ENCODE peak calls at places on chromosomes 6 and 20, in seven cellular contexts. C is OCI-LY7, R is epithelial cell of prostate, A is heart right ventricle, Y is GM23338, U is SJSA1, K is hepatocyte. J is an unnamed sample.

GRCh38 chr6:15996030-15996429 is 132.9 kb upstream of the MYLIP start:
- DNase-seq in C (no peak), A (no peak), U (no peak), R (no peak), Y (no peak), K (peak), J (no peak)

GRCh38 chr6:151379933-151380847 is 11.2 kb downstream of the ZBTB2 start:
- DNase-seq in Y (peak), U (no peak), C (no peak), K (no peak), A (no peak), R (no peak), J (no peak)

GRCh38 chr6:169841907-169842606 is 90.6 kb downstream of the ERMARD start:
- DNase-seq in U (peak), A (no peak), R (no peak), K (no peak), Y (no peak), C (no peak), J (no peak)

GRCh38 chr20:7497985-7498384 is 442.3 kb downstream of the HAO1 start:
- DNase-seq in Y (no peak), U (no peak), A (no peak), R (peak), K (no peak), C (no peak), J (no peak)

GRCh38 chr6:162442675-162443074 is 284.9 kb downstream of the PRKN start:
- DNase-seq in R (no peak), C (peak), K (peak), U (no peak), Y (peak), A (no peak), J (peak)

GRCh38 chr6:19231878-19232519 is 605.2 kb upstream of the ID4 start:
- DNase-seq in K (peak), Y (no peak), A (no peak), U (no peak), R (no peak), C (no peak), J (no peak)

GRCh38 chr6:41257369-41258195 is 28.9 kb downstream of the TREM1 start:
- DNase-seq in U (no peak), A (no peak), R (no peak), C (no peak), K (peak), Y (no peak), J (peak)

GRCh38 chr6:118558811-118559217 is 10.7 kb downstream of the PLN start:
- DNase-seq in Y (no peak), R (no peak), U (no peak), A (no peak), C (no peak), K (no peak), J (no peak)

GRCh38 chr6:39362487-39362865 is 40.0 kb upstream of the KCNK16 start:
- DNase-seq in A (no peak), C (no peak), U (no peak), K (no peak), R (no peak), Y (peak), J (peak)

GRCh38 chr6:95431637-95432228 is 145.6 kb upstream of the MANEA start:
- DNase-seq in U (no peak), K (peak), Y (peak), R (no peak), A (no peak), C (peak), J (peak)

GRCh38 chr20:39822667-39823066 is 860.5 kb downstream of the DHX35 start:
- DNase-seq in K (no peak), A (no peak), U (no peak), C (no peak), Y (no peak), R (no peak), J (no peak)

GRCh38 chr6:30806581-30807183 is 62.3 kb upstream of the IER3 start:
- DNase-seq in A (no peak), Y (no peak), C (no peak), K (no peak), R (no peak), U (no peak), J (no peak)

GRCh38 chr6:1321715-1322114 is 9.8 kb downstream of the FOXQ1 start:
- DNase-seq in R (no peak), C (no peak), Y (no peak), K (no peak), A (no peak), U (no peak), J (no peak)

GRCh38 chr6:37433657-37434271 is 743 bp downstream of the CMTR1 start:
- DNase-seq in C (peak), A (no peak), Y (peak), R (no peak), U (no peak), K (peak), J (peak)

GRCh38 chr6:29736563-29736962 is 13.3 kb downstream of the HLA-F start:
- DNase-seq in C (no peak), R (no peak), Y (no peak), U (no peak), K (no peak), A (no peak), J (no peak)

GRCh38 chr6:50899306-50899840 is 80.7 kb downstream of the TFAP2B start:
- DNase-seq in Y (no peak), C (no peak), U (no peak), K (no peak), R (no peak), A (no peak), J (no peak)

GRCh38 chr6:27188885-27189418 is 58.5 kb upstream of the PRSS16 start:
- DNase-seq in A (no peak), U (peak), Y (peak), C (peak), K (peak), R (peak), J (peak)

GRCh38 chr6:168050861-168051586 is 28.0 kb downstream of the FRMD1 start:
- DNase-seq in R (no peak), A (no peak), Y (peak), K (no peak), U (no peak), C (no peak), J (peak)

GRCh38 chr6:145814035-145814500 is 527 bp downstream of the FBXO30 start:
- DNase-seq in Y (peak), C (peak), K (peak), R (no peak), A (peak), U (peak), J (peak)

GRCh38 chr6:67986694-67987232 is 648.3 kb upstream of the ADGRB3 start:
- DNase-seq in A (no peak), Y (no peak), R (no peak), U (no peak), K (no peak), C (no peak), J (no peak)

GRCh38 chr20:32458061-32458836 is 100.1 kb downstream of the ASXL1 start:
- DNase-seq in A (no peak), Y (peak), C (no peak), K (no peak), U (no peak), R (no peak), J (no peak)

GRCh38 chr20:53582574-53583351 is 10.9 kb downstream of the ZNF217 start:
- DNase-seq in U (no peak), A (no peak), R (peak), Y (no peak), K (peak), C (peak), J (no peak)

GRCh38 chr6:127586372-127586771 is 9.4 kb downstream of the C6orf58 start:
- DNase-seq in K (peak), A (no peak), R (no peak), U (no peak), C (no peak), Y (peak), J (no peak)

GRCh38 chr6:79225718-79226117 is 8.8 kb downstream of the HMGN3 start:
- DNase-seq in Y (no peak), C (no peak), A (no peak), R (no peak), U (no peak), K (no peak), J (no peak)

GRCh38 chr6:169070506-169071176 is 183.0 kb downstream of the THBS2 start:
- DNase-seq in U (peak), A (peak), R (peak), Y (no peak), C (no peak), K (peak), J (peak)

GRCh38 chr20:4083103-4083864 is 67.9 kb upstream of the RNF24 start:
- DNase-seq in C (no peak), R (no peak), K (no peak), Y (peak), A (peak), U (no peak), J (peak)

GRCh38 chr20:38032585-38033329 is 499 bp downstream of the TTI1 start:
- DNase-seq in Y (peak), U (no peak), K (no peak), A (no peak), R (no peak), C (peak), J (no peak)

GRCh38 chr6:161736796-161737292 is 463.0 kb upstream of the AGPAT4 start:
- DNase-seq in U (no peak), A (no peak), Y (peak), R (no peak), K (no peak), C (no peak), J (no peak)

DNA sequence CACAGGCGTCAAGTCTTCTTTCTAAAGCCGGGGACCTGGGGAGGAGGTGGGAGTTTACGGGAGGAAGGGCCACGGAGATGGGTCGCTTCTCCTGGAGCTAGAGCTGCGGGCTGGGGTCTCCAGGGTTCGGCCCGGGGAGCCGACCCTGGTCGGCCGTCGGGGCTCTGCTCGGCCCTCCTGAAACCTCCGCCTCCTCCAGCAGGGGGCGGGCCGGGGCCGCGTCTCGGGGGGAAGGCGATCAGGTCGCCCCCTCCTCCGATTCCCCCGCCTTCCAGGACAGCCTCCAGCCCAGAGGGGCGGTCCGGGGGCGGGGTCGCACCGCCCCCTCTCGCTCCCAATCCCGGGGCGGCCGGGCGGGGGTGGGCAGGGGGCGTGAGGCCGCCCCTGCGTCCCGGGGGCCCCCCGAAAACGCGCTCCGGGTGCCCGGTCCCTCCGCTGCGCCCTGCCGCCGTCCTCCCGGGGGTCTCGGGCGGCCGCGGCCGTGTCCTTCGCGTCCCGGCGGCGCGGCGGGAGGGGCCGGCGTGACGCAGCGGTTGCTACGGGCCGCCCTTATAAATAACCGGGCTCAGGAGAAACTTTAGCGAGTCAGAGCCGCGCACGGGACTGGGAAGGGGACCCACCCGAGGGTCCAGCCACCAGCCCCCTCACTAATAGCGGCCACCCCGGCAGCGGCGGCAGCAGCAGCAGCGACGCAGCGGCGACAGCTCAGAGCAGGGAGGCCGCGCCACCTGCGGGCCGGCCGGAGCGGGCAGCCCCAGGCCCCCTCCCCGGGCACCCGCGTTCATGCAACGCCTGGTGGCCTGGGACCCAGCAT is at the start of gene CEBPB:
- DNase-seq in C (peak), Y (peak), U (peak), A (peak), R (no peak), K (peak), J (peak)
- H3K27ac ChIP-seq in C (peak), Y (no peak), U (peak), A (peak), R (peak), K (peak), J (peak)

DNA sequence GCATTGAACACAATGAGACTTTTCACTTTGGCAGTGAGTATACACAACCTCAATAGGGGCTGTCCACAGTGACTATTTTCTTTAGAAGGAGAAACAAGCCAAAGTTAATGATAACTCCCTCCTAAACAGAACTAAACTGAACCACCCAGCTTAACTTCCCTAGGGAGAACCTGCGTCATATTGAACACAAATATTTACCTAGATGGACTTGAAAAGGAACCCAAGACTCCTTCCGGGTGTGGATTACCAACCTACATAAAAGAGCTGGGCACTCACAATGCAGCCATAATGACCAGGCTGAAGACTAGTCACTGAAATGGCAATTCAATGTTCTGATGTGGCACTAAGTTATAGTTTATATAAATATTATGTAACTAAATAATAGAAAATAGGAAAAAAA is 160.6 kb downstream of the IBTK start:
- DNase-seq in Y (no peak), U (no peak), R (no peak), K (no peak), A (no peak), C (no peak), J (no peak)
- H3K27ac ChIP-seq in Y (no peak), U (no peak), R (no peak), K (no peak), A (no peak), C (no peak), J (no peak)

DNA sequence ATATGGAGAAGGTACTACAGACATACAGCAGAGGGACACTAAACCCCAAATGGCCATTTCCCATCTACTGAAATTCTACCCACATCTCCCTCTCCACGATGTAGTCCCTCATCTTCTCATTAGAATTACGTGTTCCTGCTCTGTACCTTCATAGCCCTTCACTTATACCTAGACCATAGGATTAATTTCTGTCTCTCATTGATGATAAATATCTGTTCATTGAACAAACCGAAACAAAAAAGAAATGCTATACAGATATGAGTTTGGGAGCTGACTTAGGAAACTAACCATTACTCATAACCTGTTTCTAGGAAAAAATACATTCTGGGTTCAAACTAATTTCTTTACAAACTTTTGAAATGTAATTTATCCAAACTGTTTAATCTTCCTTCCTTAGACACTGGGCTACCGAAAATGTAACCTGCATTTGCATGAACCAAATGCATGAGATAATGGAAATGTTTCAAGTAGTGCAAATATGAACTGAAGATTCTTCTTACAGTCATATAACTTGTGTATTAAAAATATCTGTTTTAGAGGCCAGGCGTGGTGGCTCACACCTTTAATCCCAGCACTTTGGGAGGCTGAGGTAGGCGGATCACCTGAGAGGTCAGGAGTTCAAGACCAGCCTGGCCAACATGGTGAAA is 85.3 kb downstream of the GJA10 start:
- DNase-seq in Y (no peak), U (no peak), C (no peak), K (no peak), A (no peak), R (no peak), J (no peak)
- H3K27ac ChIP-seq in Y (no peak), U (no peak), C (no peak), K (no peak), A (no peak), R (no peak), J (peak)

DNA sequence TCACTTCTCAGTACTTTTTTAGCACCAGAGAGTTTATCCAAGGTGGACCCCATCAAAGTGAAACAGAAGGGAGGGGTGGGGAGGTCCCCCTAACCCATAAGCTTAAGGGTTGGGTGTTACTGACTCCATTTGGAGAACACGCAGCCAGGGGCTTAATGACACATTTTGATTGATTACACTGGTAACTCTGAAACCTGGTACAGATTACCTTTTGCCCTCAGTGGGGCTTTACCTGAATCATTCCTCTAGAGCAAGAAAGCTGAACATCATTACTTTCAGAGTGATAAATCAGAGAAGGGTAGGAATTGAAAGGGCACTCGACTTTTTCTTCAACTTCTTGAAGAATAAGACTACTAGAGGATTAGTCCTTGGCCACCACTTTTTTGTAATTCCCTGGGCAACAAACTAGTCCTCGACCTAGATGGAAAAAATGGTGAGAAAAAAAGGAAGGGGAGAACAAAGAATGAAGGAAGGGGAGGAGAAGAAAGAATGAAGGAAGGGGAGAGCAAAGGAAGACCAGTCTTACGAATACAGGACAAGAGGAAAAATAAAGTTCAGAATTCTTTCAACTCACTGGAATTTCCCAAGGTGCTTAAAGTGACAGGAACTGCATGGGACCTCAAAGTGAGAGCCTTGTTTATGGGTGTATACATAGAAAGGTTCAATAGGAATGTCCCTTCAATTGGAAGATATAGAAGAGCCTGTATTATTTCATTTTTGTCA is 509.5 kb upstream of the JARID2 start:
- DNase-seq in R (no peak), A (no peak), C (no peak), U (no peak), K (no peak), Y (no peak), J (no peak)
- H3K27ac ChIP-seq in R (no peak), A (no peak), C (no peak), U (no peak), K (no peak), Y (no peak), J (no peak)

GRCh38 chr6:43143235-43144124 is 27.6 kb upstream of the SRF start:
- DNase-seq in U (peak), K (peak), R (no peak), A (peak), Y (peak), C (peak), J (peak)
- H3K27ac ChIP-seq in U (no peak), K (peak), R (peak), A (peak), Y (peak), C (no peak), J (no peak)

GRCh38 chr6:149154137-149154900 is 163.2 kb upstream of the TAB2 start:
- DNase-seq in U (no peak), Y (no peak), A (no peak), K (no peak), R (no peak), C (no peak), J (no peak)

GRCh38 chr6:149153100-149153499 is 164.4 kb upstream of the TAB2 start:
- DNase-seq in K (no peak), A (no peak), U (no peak), Y (no peak), R (no peak), C (no peak), J (no peak)

GRCh38 chr6:149153637-149154036 is 163.9 kb upstream of the TAB2 start:
- DNase-seq in K (no peak), U (no peak), A (no peak), Y (no peak), R (no peak), C (no peak), J (no peak)

GRCh38 chr6:149150999-149151398 is 166.5 kb upstream of the TAB2 start:
- DNase-seq in C (no peak), R (no peak), U (no peak), Y (no peak), K (no peak), A (no peak), J (no peak)

GRCh38 chr6:149152521-149152920 is 165.0 kb upstream of the TAB2 start:
- DNase-seq in K (no peak), C (no peak), R (no peak), Y (no peak), U (no peak), A (no peak), J (no peak)
- H3K27ac ChIP-seq in K (no peak), C (no peak), R (no peak), Y (no peak), U (no peak), A (no peak), J (no peak)

GRCh38 chr20:58439974-58440767 is 51.1 kb downstream of the VAPB start:
- DNase-seq in R (no peak), K (no peak), A (no peak), C (no peak), Y (no peak), U (no peak), J (no peak)

GRCh38 chr20:58438970-58439808 is 50.2 kb downstream of the VAPB start:
- DNase-seq in U (no peak), R (no peak), C (no peak), A (no peak), Y (no peak), K (no peak), J (no peak)

GRCh38 chr20:58433759-58434158 is 44.7 kb downstream of the VAPB start:
- DNase-seq in A (no peak), R (no peak), U (peak), C (no peak), K (peak), Y (no peak), J (peak)

GRCh38 chr20:58435237-58435636 is 46.2 kb downstream of the VAPB start:
- DNase-seq in C (no peak), Y (no peak), U (no peak), A (no peak), K (no peak), R (no peak), J (no peak)

DNA sequence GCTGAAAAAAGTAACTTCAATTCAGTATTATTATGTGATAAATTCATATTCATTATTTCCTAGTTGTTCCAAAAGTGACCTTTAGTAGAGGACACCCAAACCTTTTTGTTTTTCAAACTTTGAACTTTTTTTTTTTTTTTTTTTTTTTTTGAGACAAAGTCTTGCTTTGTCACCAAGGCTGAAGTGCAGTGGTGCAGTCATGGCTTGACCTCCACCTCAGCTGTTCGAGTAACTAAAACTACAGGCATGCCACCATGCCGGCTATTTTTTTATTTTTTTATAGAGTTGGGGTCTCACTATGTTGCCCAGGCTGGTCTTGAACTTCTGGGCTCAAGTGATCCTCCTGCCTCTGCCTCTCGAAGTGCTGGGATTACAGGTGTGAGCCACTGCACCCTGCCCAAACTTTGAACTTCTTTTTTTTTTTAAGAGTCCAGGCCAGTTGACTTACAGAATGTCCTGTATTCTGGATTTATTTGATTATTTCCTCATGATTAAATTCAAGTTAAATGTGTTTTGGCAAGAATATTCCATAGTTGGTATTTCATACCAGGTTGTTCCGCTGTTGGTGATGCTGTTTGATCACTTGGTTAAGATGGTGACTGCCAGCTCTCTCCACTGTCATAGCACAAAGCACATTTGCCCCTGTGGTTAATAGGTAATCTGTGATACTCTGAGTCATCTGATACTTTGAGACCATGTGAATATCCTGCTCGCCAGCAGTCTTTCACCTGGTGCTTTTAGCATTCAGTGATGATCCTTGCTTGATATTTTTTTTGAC is 48.0 kb downstream of the VAPB start:
- DNase-seq in U (no peak), A (no peak), R (no peak), C (no peak), Y (no peak), K (peak), J (no peak)
- H3K27ac ChIP-seq in U (no peak), A (no peak), R (no peak), C (no peak), Y (no peak), K (peak), J (no peak)